ENCODE peak calls at places on chromosomes 16 and 17, in six cellular contexts. F is lower leg skin; P is foreskin fibroblast; J is A549; M is naive thymus-derived CD4-positive, alpha-beta T cell; H is heart left ventricle. L is an unnamed sample.

GRCh38 chr16:57630931-57631845 is 2.8 kb downstream of the ADGRG1 start:
- DNase-seq in F (no peak), P (peak), J (no peak), M (no peak), H (no peak), L (no peak)

GRCh38 chr16:63289834-63290460 is 1253.7 kb upstream of the CDH8 start:
- DNase-seq in F (no peak), P (no peak), J (peak), M (no peak), H (peak), L (peak)

GRCh38 chr17:2181206-2181983 is 122.2 kb downstream of the SMG6 start:
- DNase-seq in F (peak), P (peak), J (no peak), M (no peak), H (peak), L (no peak)

GRCh38 chr17:73290399-73291259 is 21.2 kb downstream of the CDC42EP4 start:
- DNase-seq in F (no peak), P (no peak), J (no peak), M (no peak), H (no peak), L (no peak)

GRCh38 chr17:59858167-59858790 is 34.5 kb downstream of the TUBD1 start:
- DNase-seq in F (peak), P (peak), J (no peak), M (no peak), H (no peak), L (no peak)

GRCh38 chr17:83155128-83156081 is 76.0 kb downstream of the METRNL start:
- DNase-seq in F (peak), P (peak), J (no peak), M (no peak), H (peak), L (no peak)

GRCh38 chr17:66541461-66542182 is 239.2 kb downstream of the PRKCA start:
- DNase-seq in F (no peak), P (peak), J (no peak), M (no peak), H (no peak), L (no peak)

GRCh38 chr16:75007443-75007842 is 8.6 kb downstream of the ZNRF1 start:
- DNase-seq in F (no peak), P (no peak), J (no peak), M (no peak), H (no peak), L (no peak)

DNA sequence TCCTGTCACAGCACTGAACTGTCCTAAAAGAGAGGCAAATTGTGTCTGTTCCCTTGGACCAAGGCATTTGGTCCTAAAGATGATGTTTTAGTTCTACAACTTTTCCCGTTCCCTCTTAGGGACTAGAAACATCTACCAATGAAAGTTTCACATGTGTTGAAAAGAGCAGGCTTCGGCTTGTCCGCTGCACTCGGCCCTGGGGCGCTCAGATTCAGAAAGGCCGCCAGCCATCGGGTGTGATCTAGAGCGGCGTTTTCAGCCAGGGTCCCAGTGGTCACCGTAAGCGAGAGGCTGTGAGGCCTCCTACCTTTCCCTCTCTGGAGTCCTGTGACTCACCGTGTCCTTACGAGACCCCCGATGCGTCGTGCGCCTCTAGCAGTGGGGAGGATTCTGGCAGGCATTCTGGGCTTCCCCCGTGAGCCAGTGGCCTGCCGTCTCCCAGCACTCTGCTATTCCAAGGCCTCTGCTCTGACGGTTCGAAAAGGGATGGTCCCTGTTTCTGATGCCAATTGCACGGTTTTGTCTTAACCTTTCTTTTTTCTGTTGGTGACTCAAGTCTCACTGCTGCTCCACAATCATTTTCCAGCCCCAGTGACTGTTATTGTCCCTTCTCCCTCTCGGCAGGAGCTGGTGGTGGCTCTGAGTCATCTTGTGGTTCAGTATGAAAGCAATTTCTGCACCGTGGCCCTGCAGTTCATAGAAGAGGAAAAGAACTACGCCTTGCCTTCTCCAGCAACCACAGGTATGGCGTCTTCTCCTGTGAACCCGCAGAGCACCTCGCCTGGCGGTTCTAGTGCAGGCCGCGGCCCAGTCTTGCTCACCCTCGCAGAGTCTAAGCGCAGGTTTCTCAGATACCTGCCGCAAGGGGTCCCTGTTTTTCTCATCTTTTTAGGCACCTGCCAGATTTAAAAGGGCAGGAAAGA is 100.3 kb upstream of the CHMP6 start:
- DNase-seq in F (no peak), P (peak), J (peak), M (peak), H (no peak), L (peak)
- H3K4me3 ChIP-seq in F (no peak), P (no peak), J (no peak), M (peak), H (no peak), L (no peak)

DNA sequence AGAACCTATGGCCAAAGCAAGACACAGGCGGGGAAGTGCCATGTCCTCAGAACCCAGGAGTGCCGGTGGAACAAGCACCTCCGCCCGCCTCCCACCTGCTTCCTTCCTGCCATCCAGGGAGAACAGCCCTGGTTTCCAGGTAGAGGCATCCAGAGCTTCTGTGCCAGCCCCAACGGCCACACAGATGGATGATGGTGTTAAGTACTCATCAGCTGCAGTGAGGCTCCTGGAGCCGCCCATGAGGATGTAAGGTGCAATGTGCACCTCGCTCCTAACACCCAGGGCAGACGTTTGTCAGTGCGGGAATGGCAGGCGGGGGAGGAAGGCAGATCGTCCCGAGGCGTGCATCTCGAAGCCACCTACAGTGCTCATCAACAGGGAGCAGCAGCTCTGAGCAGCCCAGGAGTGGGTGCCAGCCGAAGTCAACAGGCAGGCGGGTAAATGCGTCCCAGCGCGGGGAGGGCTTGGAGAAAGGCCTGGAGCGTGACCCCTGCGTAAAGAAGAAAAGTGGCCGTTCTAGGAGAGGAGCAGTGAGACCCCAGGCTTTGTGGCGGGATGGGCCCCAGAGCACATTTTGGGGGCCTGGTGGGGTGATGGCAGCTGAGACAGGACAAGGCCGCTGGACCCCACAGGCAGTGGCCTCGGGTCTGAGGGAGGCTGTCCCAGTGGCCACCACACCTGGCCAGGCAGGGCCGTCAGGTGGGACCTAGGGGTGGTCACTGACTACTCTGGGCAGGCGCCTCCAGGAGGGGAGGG is 46.1 kb upstream of the ACSF3 start:
- DNase-seq in F (no peak), P (no peak), J (no peak), M (no peak), H (peak), L (peak)
- H3K4me3 ChIP-seq in F (no peak), P (no peak), J (no peak), M (no peak), H (no peak), L (no peak)

DNA sequence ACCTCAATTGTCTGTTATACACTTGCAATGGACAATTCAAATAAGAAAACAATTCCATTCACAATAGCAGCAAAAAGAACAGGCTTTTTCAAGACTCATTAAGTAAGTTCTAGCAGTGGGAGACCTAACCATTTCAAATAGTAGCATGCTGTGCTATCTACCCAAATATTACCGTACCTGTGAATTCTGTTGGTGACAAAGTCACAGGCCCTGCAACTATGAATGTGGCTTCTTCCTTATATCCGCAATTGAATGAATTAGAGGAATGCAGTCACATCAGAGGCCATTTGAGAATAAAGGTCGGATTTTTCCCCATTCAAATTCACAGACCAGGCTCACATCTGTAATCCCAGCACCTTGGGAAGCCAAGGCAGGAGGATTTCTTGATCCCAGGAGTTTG is 800 bp upstream of the NME4 start:
- DNase-seq in F (no peak), P (no peak), J (no peak), M (no peak), H (no peak), L (no peak)
- H3K4me3 ChIP-seq in F (no peak), P (peak), J (peak), M (no peak), H (no peak), L (peak)

GRCh38 chr17:214881-215331 is 33.5 kb upstream of the DOC2B start:
- DNase-seq in F (no peak), P (no peak), J (no peak), M (no peak), H (no peak), L (no peak)
- H3K4me3 ChIP-seq in F (no peak), P (no peak), J (no peak), M (no peak), H (no peak), L (no peak)

GRCh38 chr16:11957591-11958395 is 7.2 kb upstream of the TNFRSF17 start:
- DNase-seq in F (peak), P (peak), J (no peak), M (no peak), H (no peak), L (no peak)
- H3K4me3 ChIP-seq in F (no peak), P (no peak), J (no peak), M (no peak), H (no peak), L (no peak)

GRCh38 chr16:84546669-84547538 is 42.4 kb upstream of the MEAK7 start:
- DNase-seq in F (no peak), P (no peak), J (no peak), M (no peak), H (peak), L (no peak)

GRCh38 chr16:84550096-84550495 is 45.6 kb upstream of the MEAK7 start:
- DNase-seq in F (no peak), P (no peak), J (no peak), M (no peak), H (peak), L (no peak)

GRCh38 chr16:84548508-84548907 is 44.0 kb upstream of the MEAK7 start:
- DNase-seq in F (no peak), P (no peak), J (no peak), M (no peak), H (peak), L (no peak)

GRCh38 chr16:84547539-84548058 is 43.1 kb upstream of the MEAK7 start:
- DNase-seq in F (no peak), P (no peak), J (no peak), M (no peak), H (no peak), L (no peak)

GRCh38 chr16:84548971-84549844 is 44.7 kb upstream of the MEAK7 start:
- DNase-seq in F (no peak), P (no peak), J (no peak), M (peak), H (peak), L (no peak)
- H3K4me3 ChIP-seq in F (no peak), P (no peak), J (no peak), M (peak), H (no peak), L (no peak)

DNA sequence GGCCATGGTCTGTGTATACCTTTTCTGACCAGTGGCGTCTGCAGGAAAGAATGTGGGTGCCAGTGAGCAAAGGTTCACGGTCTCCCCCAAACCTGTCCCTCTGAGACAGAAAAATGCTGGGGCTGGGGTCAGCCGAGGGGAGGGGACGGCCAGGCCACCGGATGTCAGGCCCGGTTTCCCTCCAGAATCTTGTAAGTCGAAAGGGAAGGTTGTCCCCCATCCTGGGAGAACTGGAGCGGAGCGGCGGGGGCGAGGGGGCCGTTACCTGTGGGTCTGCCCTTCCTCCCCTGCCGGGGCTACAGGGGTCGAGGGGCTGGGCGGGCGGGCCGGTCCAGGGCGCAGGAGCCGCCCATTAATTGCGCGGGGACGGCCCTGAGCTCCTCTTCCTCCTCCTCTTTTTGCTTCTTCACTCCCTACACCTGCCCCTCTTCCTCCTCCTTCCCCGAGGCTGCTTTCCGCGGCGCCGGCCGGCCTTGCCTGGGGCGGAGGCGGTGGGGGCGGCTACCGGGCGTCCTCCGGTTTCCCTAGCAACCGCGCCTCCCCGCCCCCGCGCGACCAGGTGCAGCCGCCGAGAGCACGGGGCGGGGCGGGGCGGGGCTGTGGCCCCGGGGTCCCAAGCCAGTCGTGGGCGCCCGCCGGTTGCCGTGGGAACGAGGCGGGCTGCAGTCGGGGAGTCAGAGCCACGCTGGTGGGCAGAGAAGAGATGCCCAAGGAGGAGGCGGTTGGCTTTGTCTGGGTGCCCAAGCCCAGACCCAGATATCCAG is at the start of gene MARCHF10:
- DNase-seq in F (peak), P (peak), J (no peak), M (peak), H (no peak), L (peak)
- H3K4me3 ChIP-seq in F (no peak), P (no peak), J (peak), M (no peak), H (no peak), L (peak)